ENCODE peak calls at places on chromosome 17, in six cellular contexts. S, W, H, E, O and C are unnamed samples.

GRCh38 chr17:48997103-48997826 is at the start of gene IGF2BP1:
- DNase-seq in W (peak; percentile 94), O (no peak), E (no peak), S (peak; percentile 94), H (no peak), C (peak; percentile 96)

GRCh38 chr17:56597495-56597990 is 4.0 kb downstream of the NOG start:
- DNase-seq in W (peak; percentile 82), E (no peak), S (peak; percentile 78), H (no peak), O (no peak), C (peak; percentile 85)

GRCh38 chr17:80007939-80008338 is 27.7 kb downstream of the TBC1D16 start:
- DNase-seq in S (no peak), H (no peak), O (no peak), E (no peak), W (no peak), C (no peak)

GRCh38 chr17:43333438-43333943 is 65.3 kb upstream of the ARL4D start:
- DNase-seq in E (no peak), S (no peak), W (no peak), O (no peak), H (no peak), C (no peak)

GRCh38 chr17:32161029-32161428 is 18.7 kb downstream of the RHOT1 start:
- DNase-seq in H (no peak), E (no peak), O (peak; percentile 65), W (no peak), S (no peak), C (no peak)

GRCh38 chr17:78438694-78439325 is 60.4 kb downstream of the PGS1 start:
- DNase-seq in S (peak; percentile 51), W (no peak), H (no peak), O (no peak), E (no peak), C (no peak)

GRCh38 chr17:42760652-42761581 is at the start of gene RAMP2:
- DNase-seq in O (no peak), S (peak; percentile 86), E (peak; percentile 36), H (peak; percentile 39), W (peak; percentile 69), C (peak; percentile 84)

GRCh38 chr17:30372755-30373154 is 6.0 kb upstream of the CPD start:
- DNase-seq in O (no peak), H (no peak), E (no peak), W (peak; percentile 86), S (peak; percentile 20), C (no peak)

GRCh38 chr17:75454193-75454592 is 2.2 kb upstream of the TMEM94 start:
- DNase-seq in O (no peak), H (no peak), E (no peak), W (no peak), S (peak; percentile 1), C (no peak)

GRCh38 chr17:68057531-68057952 is 22.0 kb downstream of the KPNA2 start:
- DNase-seq in O (no peak), E (no peak), H (no peak), S (no peak), W (peak; percentile 42), C (peak; percentile 78)

GRCh38 chr17:60712675-60713074 is 35.0 kb downstream of the BCAS3 start:
- DNase-seq in O (no peak), H (no peak), E (no peak), S (no peak), W (no peak), C (no peak)

GRCh38 chr17:13362341-13363122 is 239.2 kb downstream of the HS3ST3A1 start:
- DNase-seq in E (no peak), W (peak; percentile 25), O (no peak), S (no peak), H (no peak), C (peak; percentile 56)
- H3K4me3 ChIP-seq in E (peak overlapping the region; percentile 36), W (no peak overlapping the region), O (no peak overlapping the region), S (no peak overlapping the region), H (no peak overlapping the region), C (no peak overlapping the region)

GRCh38 chr17:7023576-7024401 is 939 bp downstream of the BCL6B start:
- DNase-seq in O (no peak), S (peak; percentile 99), E (peak; percentile 91), W (peak; percentile 99), H (peak; percentile 92), C (peak; percentile 100)
- H3K4me3 ChIP-seq in O (no peak overlapping the region), S (peak overlapping the region; percentile 74), E (peak overlapping the region; percentile 68), W (peak overlapping the region; percentile 63), H (no peak overlapping the region), C (no peak overlapping the region)

GRCh38 chr17:40799859-40800258 is at the start of gene KRT28:
- DNase-seq in E (no peak), H (no peak), W (no peak), S (no peak), O (no peak), C (no peak)
- H3K4me3 ChIP-seq in E (no peak within 1 kb of the TSS), H (no peak within 1 kb of the TSS), W (no peak within 1 kb of the TSS), S (no peak within 1 kb of the TSS), O (no peak within 1 kb of the TSS), C (no peak within 1 kb of the TSS)

DNA sequence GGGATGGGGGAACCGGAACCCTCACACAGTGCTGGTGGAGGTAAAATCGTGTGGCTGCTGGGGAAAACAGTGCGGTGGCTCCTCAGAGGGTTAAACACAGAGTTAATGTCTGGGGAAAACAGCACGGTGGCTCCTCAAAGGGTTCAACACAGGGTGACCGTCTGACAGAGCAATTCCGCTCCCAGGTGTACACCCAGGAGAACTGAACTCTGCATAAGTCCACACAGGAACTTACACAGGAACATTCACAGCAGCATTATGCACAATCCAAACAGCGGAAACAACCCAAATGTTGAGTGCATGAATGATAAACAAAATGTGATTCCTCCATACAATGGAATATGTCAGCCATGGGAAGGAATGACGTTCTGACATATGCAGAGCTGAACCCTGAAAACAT is 51.4 kb downstream of the CCDC57 start:
- DNase-seq in S (no peak), E (no peak), H (no peak), O (no peak), W (no peak), C (no peak)
- H3K4me3 ChIP-seq in S (no peak overlapping the region), E (no peak overlapping the region), H (no peak overlapping the region), O (no peak overlapping the region), W (no peak overlapping the region), C (no peak overlapping the region)

GRCh38 chr17:2059125-2059836 is 4.4 kb downstream of the HIC1 start:
- DNase-seq in O (no peak), W (peak; percentile 52), E (no peak), H (peak; percentile 10), S (peak; percentile 89), C (no peak)
- H3K4me3 ChIP-seq in O (peak overlapping the region; percentile 62), W (no peak overlapping the region), E (peak overlapping the region; percentile 84), H (no peak overlapping the region), S (peak overlapping the region; percentile 22), C (no peak overlapping the region)